ENCODE peak calls at places on chromosomes 16 and 17, in six cellular contexts. One of them, this sample, is unnamed.

GRCh38 chr16:71659471-71659870 is 33.5 kb downstream of the MARVELD3 start:
- DNase-seq in colonic mucosa: no peak
- DNase-seq in ovary: no peak
- DNase-seq in A673: no peak
- DNase-seq in CD4-positive, alpha-beta T cell: no peak
- DNase-seq in upper lobe of right lung: no peak
- DNase-seq in this sample: no peak

GRCh38 chr17:55451203-55451641 is 29.6 kb upstream of the MMD start:
- DNase-seq in A673: peak
- DNase-seq in ovary: no peak
- DNase-seq in colonic mucosa: no peak
- DNase-seq in upper lobe of right lung: no peak
- DNase-seq in CD4-positive, alpha-beta T cell: no peak
- DNase-seq in this sample: no peak

GRCh38 chr16:89837014-89837546 is 8.8 kb downstream of the SPIRE2 start:
- DNase-seq in CD4-positive, alpha-beta T cell: no peak
- DNase-seq in A673: no peak
- DNase-seq in ovary: no peak
- DNase-seq in upper lobe of right lung: no peak
- DNase-seq in colonic mucosa: no peak
- DNase-seq in this sample: no peak

GRCh38 chr16:64773184-64773583 is 348.7 kb downstream of the CDH11 start:
- DNase-seq in upper lobe of right lung: no peak
- DNase-seq in A673: peak
- DNase-seq in CD4-positive, alpha-beta T cell: no peak
- DNase-seq in ovary: no peak
- DNase-seq in colonic mucosa: no peak
- DNase-seq in this sample: no peak

GRCh38 chr17:27544350-27545131 is 86.4 kb upstream of the LGALS9 start:
- DNase-seq in ovary: no peak
- DNase-seq in CD4-positive, alpha-beta T cell: no peak
- DNase-seq in colonic mucosa: no peak
- DNase-seq in A673: no peak
- DNase-seq in upper lobe of right lung: no peak
- DNase-seq in this sample: no peak

GRCh38 chr17:16443390-16444257 is 28.3 kb downstream of the TRPV2 start:
- DNase-seq in A673: no peak
- DNase-seq in upper lobe of right lung: no peak
- DNase-seq in ovary: no peak
- DNase-seq in CD4-positive, alpha-beta T cell: no peak
- DNase-seq in colonic mucosa: no peak
- DNase-seq in this sample: no peak

GRCh38 chr16:88651276-88651988 is 579 bp upstream of the CYBA start:
- DNase-seq in colonic mucosa: peak
- DNase-seq in ovary: no peak
- DNase-seq in A673: no peak
- DNase-seq in CD4-positive, alpha-beta T cell: peak
- DNase-seq in upper lobe of right lung: peak
- DNase-seq in this sample: no peak

GRCh38 chr17:74426551-74427047 is 5.3 kb upstream of the GPRC5C start:
- DNase-seq in upper lobe of right lung: no peak
- DNase-seq in CD4-positive, alpha-beta T cell: no peak
- DNase-seq in colonic mucosa: no peak
- DNase-seq in A673: no peak
- DNase-seq in ovary: peak
- DNase-seq in this sample: no peak

GRCh38 chr16:69366431-69366830 is 14.8 kb upstream of the TMED6 start:
- DNase-seq in CD4-positive, alpha-beta T cell: no peak
- DNase-seq in colonic mucosa: no peak
- DNase-seq in ovary: no peak
- DNase-seq in upper lobe of right lung: no peak
- DNase-seq in A673: no peak
- DNase-seq in this sample: no peak

GRCh38 chr16:82715160-82715559 is 88.4 kb downstream of the CDH13 start:
- DNase-seq in A673: no peak
- DNase-seq in CD4-positive, alpha-beta T cell: no peak
- DNase-seq in ovary: no peak
- DNase-seq in upper lobe of right lung: no peak
- DNase-seq in colonic mucosa: no peak
- DNase-seq in this sample: no peak

GRCh38 chr17:45370949-45371413 is 54.2 kb upstream of the MAP3K14 start:
- DNase-seq in colonic mucosa: no peak
- DNase-seq in ovary: peak
- DNase-seq in CD4-positive, alpha-beta T cell: no peak
- DNase-seq in upper lobe of right lung: peak
- DNase-seq in A673: peak
- DNase-seq in this sample: no peak

GRCh38 chr17:4142107-4142900 is 526 bp downstream of the ZZEF1 start:
- DNase-seq in A673: peak
- DNase-seq in CD4-positive, alpha-beta T cell: peak
- DNase-seq in ovary: no peak
- DNase-seq in upper lobe of right lung: peak
- DNase-seq in colonic mucosa: peak
- DNase-seq in this sample: peak

GRCh38 chr17:74430385-74430705 is 1.5 kb upstream of the GPRC5C start:
- DNase-seq in colonic mucosa: no peak
- DNase-seq in ovary: peak
- DNase-seq in CD4-positive, alpha-beta T cell: no peak
- DNase-seq in upper lobe of right lung: no peak
- DNase-seq in A673: no peak
- DNase-seq in this sample: peak

GRCh38 chr17:28937044-28937729 is 14.1 kb downstream of the PHF12 start:
- DNase-seq in A673: no peak
- DNase-seq in CD4-positive, alpha-beta T cell: no peak
- DNase-seq in upper lobe of right lung: no peak
- DNase-seq in colonic mucosa: peak
- DNase-seq in ovary: no peak
- DNase-seq in this sample: no peak

GRCh38 chr17:81256616-81257015 is 17.5 kb downstream of the NDUFAF8 start:
- DNase-seq in CD4-positive, alpha-beta T cell: no peak
- DNase-seq in upper lobe of right lung: no peak
- DNase-seq in colonic mucosa: no peak
- DNase-seq in A673: no peak
- DNase-seq in ovary: no peak
- DNase-seq in this sample: no peak

GRCh38 chr17:488993-489757 is 136.6 kb upstream of the RPH3AL start:
- DNase-seq in colonic mucosa: no peak
- DNase-seq in upper lobe of right lung: peak
- DNase-seq in CD4-positive, alpha-beta T cell: no peak
- DNase-seq in ovary: peak
- DNase-seq in A673: peak
- DNase-seq in this sample: no peak

GRCh38 chr17:75795820-75796607 is 11.4 kb downstream of the UNK start:
- DNase-seq in CD4-positive, alpha-beta T cell: no peak
- DNase-seq in A673: no peak
- DNase-seq in upper lobe of right lung: no peak
- DNase-seq in ovary: no peak
- DNase-seq in colonic mucosa: no peak
- DNase-seq in this sample: peak

GRCh38 chr17:37736428-37736827 is 8.4 kb downstream of the HNF1B start:
- DNase-seq in colonic mucosa: no peak
- DNase-seq in CD4-positive, alpha-beta T cell: no peak
- DNase-seq in upper lobe of right lung: no peak
- DNase-seq in ovary: no peak
- DNase-seq in A673: no peak
- DNase-seq in this sample: no peak

DNA sequence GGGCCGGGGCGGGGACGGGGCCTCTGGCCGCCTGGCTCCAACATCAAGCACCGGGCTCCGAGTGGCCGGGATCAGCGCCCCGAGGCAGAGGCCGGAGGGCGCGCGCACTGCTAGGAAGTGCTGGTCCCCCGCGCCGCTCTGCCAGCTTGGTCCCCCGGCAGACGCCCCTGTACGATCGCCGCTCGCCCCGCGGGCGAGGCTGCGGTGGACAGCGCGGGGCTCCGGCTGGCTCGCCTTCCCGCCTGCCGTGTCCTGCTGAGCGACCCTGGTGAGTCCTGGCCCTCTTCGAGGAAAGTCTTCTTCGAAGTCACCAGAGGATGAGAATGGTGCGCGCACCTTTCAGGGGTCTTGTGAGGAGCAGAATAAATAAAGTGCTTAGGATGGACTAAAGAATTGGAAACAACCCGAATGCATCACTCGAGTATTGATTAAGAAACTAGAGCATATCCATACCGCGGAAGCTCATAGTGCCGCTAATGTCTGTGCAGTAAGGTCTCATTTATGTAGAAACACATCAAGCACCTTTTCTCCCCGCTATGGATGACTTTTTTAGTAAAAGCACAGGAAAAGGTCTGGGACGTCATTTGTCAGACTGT is 389 bp downstream of the ZNF213 start:
- DNase-seq in A673: no peak
- DNase-seq in CD4-positive, alpha-beta T cell: no peak
- DNase-seq in ovary: no peak
- DNase-seq in colonic mucosa: no peak
- DNase-seq in upper lobe of right lung: no peak
- DNase-seq in this sample: no peak
- H3K27ac ChIP-seq in A673: peak
- H3K27ac ChIP-seq in CD4-positive, alpha-beta T cell: peak
- H3K27ac ChIP-seq in ovary: peak
- H3K27ac ChIP-seq in colonic mucosa: peak
- H3K27ac ChIP-seq in upper lobe of right lung: peak
- H3K27ac ChIP-seq in this sample: peak

GRCh38 chr17:56831364-56832095 is 2.2 kb downstream of the C17orf67 start:
- DNase-seq in CD4-positive, alpha-beta T cell: no peak
- DNase-seq in A673: no peak
- DNase-seq in ovary: no peak
- DNase-seq in upper lobe of right lung: no peak
- DNase-seq in colonic mucosa: no peak
- DNase-seq in this sample: no peak
- H3K27ac ChIP-seq in CD4-positive, alpha-beta T cell: no peak
- H3K27ac ChIP-seq in A673: no peak
- H3K27ac ChIP-seq in ovary: no peak
- H3K27ac ChIP-seq in upper lobe of right lung: no peak
- H3K27ac ChIP-seq in colonic mucosa: no peak
- H3K27ac ChIP-seq in this sample: no peak

GRCh38 chr17:36481829-36482228 is 4.7 kb upstream of the ZNHIT3 start:
- DNase-seq in upper lobe of right lung: no peak
- DNase-seq in CD4-positive, alpha-beta T cell: no peak
- DNase-seq in A673: no peak
- DNase-seq in colonic mucosa: no peak
- DNase-seq in ovary: no peak
- DNase-seq in this sample: no peak

GRCh38 chr17:36485805-36486203 is 677 bp upstream of the ZNHIT3 start:
- DNase-seq in ovary: no peak
- DNase-seq in CD4-positive, alpha-beta T cell: no peak
- DNase-seq in A673: peak
- DNase-seq in upper lobe of right lung: no peak
- DNase-seq in colonic mucosa: no peak
- DNase-seq in this sample: no peak

GRCh38 chr17:36482611-36483504 is 3.6 kb upstream of the ZNHIT3 start:
- DNase-seq in ovary: peak
- DNase-seq in CD4-positive, alpha-beta T cell: peak
- DNase-seq in colonic mucosa: peak
- DNase-seq in upper lobe of right lung: peak
- DNase-seq in A673: peak
- DNase-seq in this sample: peak

GRCh38 chr17:36485027-36485426 is 1.5 kb upstream of the ZNHIT3 start:
- DNase-seq in colonic mucosa: no peak
- DNase-seq in CD4-positive, alpha-beta T cell: no peak
- DNase-seq in ovary: no peak
- DNase-seq in A673: no peak
- DNase-seq in upper lobe of right lung: no peak
- DNase-seq in this sample: no peak

DNA sequence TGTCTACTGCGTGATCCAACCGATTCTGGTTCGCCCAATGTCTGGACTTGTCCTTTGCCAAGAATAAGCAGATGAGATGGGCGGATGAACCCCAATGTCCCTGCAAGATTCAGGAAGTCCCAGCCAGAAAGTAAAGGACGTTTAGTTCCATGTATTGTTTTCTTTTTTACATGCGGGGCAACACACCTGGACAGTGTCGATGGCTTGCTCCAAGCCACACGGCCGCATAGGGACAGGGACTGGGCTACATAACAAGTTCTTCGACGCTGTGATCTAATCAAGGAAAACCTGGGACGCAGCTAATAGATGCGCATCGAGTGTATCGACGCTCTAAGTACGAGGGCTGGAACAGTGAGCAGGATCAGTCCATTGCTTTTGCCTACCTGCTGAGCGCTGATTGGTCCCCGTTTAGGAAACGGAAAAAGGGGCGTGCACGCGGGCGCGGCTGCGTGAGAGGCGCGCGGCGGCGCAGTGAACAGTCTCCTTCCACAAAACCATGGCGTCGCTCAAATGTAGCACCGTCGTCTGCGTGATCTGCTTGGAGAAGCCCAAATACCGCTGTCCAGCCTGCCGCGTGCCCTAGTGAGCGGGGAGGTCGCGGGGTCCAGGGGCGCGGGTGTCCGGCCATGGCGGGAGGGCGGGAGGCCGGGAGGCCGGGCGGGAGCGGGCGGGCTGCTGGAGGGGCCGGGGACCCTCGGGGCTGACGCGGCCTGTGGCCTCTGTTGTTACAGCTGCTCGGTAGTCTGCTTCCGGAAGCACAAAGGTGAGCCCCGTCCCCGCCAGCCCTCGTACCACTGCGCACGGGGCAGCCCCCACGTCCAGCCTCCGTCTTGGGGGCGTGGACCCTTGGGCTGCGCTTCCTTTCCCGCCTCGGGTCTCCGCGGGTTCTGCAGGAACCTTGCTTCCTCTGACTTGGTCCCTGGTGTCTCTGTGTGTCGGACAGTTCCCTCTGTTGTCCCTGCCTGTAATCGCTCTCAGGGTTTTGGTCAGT is at the start of gene ZNHIT3:
- DNase-seq in upper lobe of right lung: peak
- DNase-seq in A673: peak
- DNase-seq in CD4-positive, alpha-beta T cell: peak
- DNase-seq in ovary: peak
- DNase-seq in colonic mucosa: peak
- DNase-seq in this sample: peak
- H3K27ac ChIP-seq in upper lobe of right lung: peak
- H3K27ac ChIP-seq in A673: peak
- H3K27ac ChIP-seq in CD4-positive, alpha-beta T cell: peak
- H3K27ac ChIP-seq in ovary: peak
- H3K27ac ChIP-seq in colonic mucosa: peak
- H3K27ac ChIP-seq in this sample: peak

DNA sequence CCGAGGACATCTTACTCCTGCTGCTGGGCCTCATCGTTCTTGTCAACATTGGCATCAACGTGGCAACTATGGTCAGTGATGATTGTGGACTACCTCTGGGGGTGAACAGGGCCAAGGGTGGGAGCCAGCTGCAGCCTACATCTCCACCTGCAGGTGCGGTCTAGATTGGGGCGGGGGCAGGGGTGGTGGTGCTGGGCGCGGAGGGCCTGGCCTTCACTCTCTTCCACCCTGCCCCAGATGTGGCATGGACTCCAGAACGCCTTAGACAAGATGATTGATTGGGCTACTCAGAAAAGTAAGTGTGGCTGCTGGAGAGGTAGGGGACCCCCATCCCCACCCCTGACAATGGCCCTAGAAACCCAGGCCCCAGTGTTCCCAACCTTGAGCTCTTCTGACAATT is 340 bp downstream of the SPEM2 start:
- DNase-seq in CD4-positive, alpha-beta T cell: no peak
- DNase-seq in upper lobe of right lung: no peak
- DNase-seq in ovary: no peak
- DNase-seq in colonic mucosa: no peak
- DNase-seq in A673: no peak
- DNase-seq in this sample: no peak
- H3K27ac ChIP-seq in CD4-positive, alpha-beta T cell: no peak
- H3K27ac ChIP-seq in upper lobe of right lung: no peak
- H3K27ac ChIP-seq in ovary: no peak
- H3K27ac ChIP-seq in colonic mucosa: no peak
- H3K27ac ChIP-seq in A673: no peak
- H3K27ac ChIP-seq in this sample: no peak

This sample was measured in tibial artery.